ENCODE peak calls at places on chromosomes 12 and 14, in five cellular contexts. V, W, P, A and B are unnamed samples.

GRCh38 chr12:122216445-122216844 is 9.4 kb downstream of the DIABLO start:
- DNase-seq in A (no peak), P (no peak), V (no peak), W (no peak), B (no peak)

GRCh38 chr14:105153331-105153731 is 15.2 kb downstream of the JAG2 start:
- DNase-seq in A (no peak), V (no peak), P (no peak), W (no peak), B (no peak)

GRCh38 chr12:94553130-94553519 is 93.5 kb upstream of the CEP83 start:
- DNase-seq in W (peak; percentile 13), V (no peak), A (no peak), P (no peak), B (no peak)

GRCh38 chr14:31109257-31109656 is 83.1 kb upstream of the STRN3 start:
- DNase-seq in P (no peak), W (no peak), V (no peak), A (no peak), B (no peak)

GRCh38 chr12:59181378-59181777 is 261.1 kb upstream of the LRIG3 start:
- DNase-seq in P (no peak), W (no peak), A (no peak), V (no peak), B (no peak)

GRCh38 chr14:90137807-90138206 is 76.0 kb downstream of the KCNK13 start:
- DNase-seq in W (no peak), P (no peak), V (no peak), A (no peak), B (no peak)

GRCh38 chr12:71958457-71958856 is 19.8 kb downstream of the TPH2 start:
- DNase-seq in P (no peak), W (no peak), V (no peak), A (no peak), B (no peak)

GRCh38 chr14:69034612-69035262 is 55.6 kb upstream of the ACTN1 start:
- DNase-seq in A (no peak), V (no peak), W (no peak), P (no peak), B (no peak)

GRCh38 chr14:49861581-49861922 is 9.0 kb upstream of the NEMF start:
- DNase-seq in V (peak; percentile 79), A (peak; percentile 42), W (no peak), P (peak; percentile 50), B (peak; percentile 63)

GRCh38 chr12:85923767-85924331 is 49.8 kb downstream of the NTS start:
- DNase-seq in P (no peak), W (no peak), V (no peak), A (no peak), B (no peak)

GRCh38 chr14:22797017-22797917 is 18.0 kb downstream of the SLC7A7 start:
- DNase-seq in W (no peak), P (no peak), V (no peak), A (no peak), B (peak; percentile 50)

GRCh38 chr12:3712209-3712992 is 40.5 kb downstream of the CRACR2A start:
- DNase-seq in V (no peak), A (no peak), P (no peak), W (no peak), B (no peak)

GRCh38 chr12:76921891-76922664 is 43.3 kb upstream of the CSRP2 start:
- DNase-seq in P (no peak), A (no peak), V (no peak), W (no peak), B (no peak)

GRCh38 chr12:40802656-40803055 is 110.4 kb downstream of the CNTN1 start:
- DNase-seq in W (no peak), A (no peak), P (no peak), V (no peak), B (no peak)

GRCh38 chr12:67702136-67702535 is 53.6 kb downstream of the DYRK2 start:
- DNase-seq in P (no peak), A (no peak), W (no peak), V (no peak), B (no peak)

GRCh38 chr14:100577986-100578431 is 9.2 kb downstream of the BEGAIN start:
- DNase-seq in A (no peak), P (peak; percentile 7), W (no peak), V (no peak), B (no peak)

GRCh38 chr14:68261092-68261842 is 441.7 kb downstream of the RAD51B start:
- DNase-seq in A (no peak), P (no peak), W (no peak), V (no peak), B (no peak)

GRCh38 chr12:7079826-7080125 is 12.5 kb downstream of the C1R start:
- DNase-seq in V (no peak), W (peak; percentile 21), P (no peak), A (no peak), B (no peak)

GRCh38 chr14:104639889-104640548 is 35.4 kb upstream of the TMEM179 start:
- DNase-seq in A (peak; percentile 61), W (no peak), P (peak; percentile 68), V (peak; percentile 72), B (peak; percentile 81)

GRCh38 chr12:116160196-116160595 is 117.3 kb downstream of the MED13L start:
- DNase-seq in W (no peak), V (no peak), A (no peak), P (no peak), B (no peak)

GRCh38 chr12:52798003-52798670 is 2.2 kb upstream of the KRT3 start:
- DNase-seq in A (no peak), P (no peak), V (no peak), W (no peak), B (peak; percentile 58)

GRCh38 chr12:129729170-129729569 is 174.7 kb downstream of the TMEM132D start:
- DNase-seq in W (no peak), V (no peak), P (no peak), A (no peak), B (no peak)

GRCh38 chr12:69007166-69007857 is 74.3 kb upstream of the CPM start:
- DNase-seq in W (peak; percentile 40), A (no peak), P (no peak), V (peak; percentile 18), B (no peak)

GRCh38 chr14:33714527-33715222 is 236.2 kb downstream of the EGLN3 start:
- DNase-seq in V (no peak), W (peak; percentile 52), A (no peak), P (no peak), B (no peak)

GRCh38 chr14:70350078-70350477 is 9.4 kb downstream of the COX16 start:
- DNase-seq in A (no peak), W (no peak), P (no peak), V (no peak), B (no peak)

GRCh38 chr14:69079188-69079742 is 73.7 kb downstream of the DCAF5 start:
- DNase-seq in V (no peak), W (peak; percentile 75), P (no peak), A (no peak), B (no peak)

GRCh38 chr12:130956009-130956408 is 2.3 kb downstream of the ADGRD1 start:
- DNase-seq in P (no peak), V (no peak), W (no peak), A (no peak), B (no peak)

GRCh38 chr14:102694530-102695171 is 82.6 kb upstream of the TRAF3 start:
- DNase-seq in V (peak; percentile 49), A (no peak), P (peak; percentile 69), W (peak; percentile 13), B (peak; percentile 55)